ENCODE peak calls at places on chromosomes 7 and 10, in nine cellular contexts. Y, Q, U, L, G, E, B, K and F are unnamed samples.

GRCh38 chr10:47104101-47104707 is 193.0 kb downstream of the PTPN20 start:
- DNase-seq in Y (no peak), Q (no peak), U (no peak), L (no peak), G (no peak), E (no peak), B (no peak), K (no peak), F (no peak)

GRCh38 chr7:114081606-114082425 is 163.0 kb upstream of the PPP1R3A start:
- DNase-seq in Y (peak), Q (no peak), U (peak), L (no peak), G (no peak), E (no peak), B (peak), K (no peak), F (no peak)

GRCh38 chr10:53598914-53599313 is 826.3 kb upstream of the MBL2 start:
- DNase-seq in Y (no peak), Q (no peak), U (peak), L (no peak), G (no peak), E (no peak), B (peak), K (no peak), F (no peak)

GRCh38 chr10:43305881-43306280 is 39.0 kb upstream of the RASGEF1A start:
- DNase-seq in Y (no peak), Q (no peak), U (no peak), L (no peak), G (no peak), E (no peak), B (no peak), K (no peak), F (no peak)

GRCh38 chr7:42010751-42011150 is 226.3 kb downstream of the GLI3 start:
- DNase-seq in Y (no peak), Q (no peak), U (no peak), L (no peak), G (no peak), E (no peak), B (peak), K (no peak), F (no peak)

GRCh38 chr10:74032900-74033655 is 35.2 kb downstream of the VCL start:
- DNase-seq in Y (no peak), Q (no peak), U (no peak), L (no peak), G (no peak), E (no peak), B (no peak), K (no peak), F (no peak)

GRCh38 chr7:138070908-138071307 is 5.4 kb upstream of the AKR1D1 start:
- DNase-seq in Y (no peak), Q (no peak), U (no peak), L (no peak), G (no peak), E (no peak), B (no peak), K (no peak), F (no peak)

GRCh38 chr7:82542665-82543064 is 99.1 kb upstream of the CACNA2D1 start:
- DNase-seq in Y (no peak), Q (no peak), U (no peak), L (peak), G (no peak), E (no peak), B (peak), K (no peak), F (no peak)

GRCh38 chr7:50791363-50791762 is 8.7 kb upstream of the GRB10 start:
- DNase-seq in Y (no peak), Q (no peak), U (no peak), L (no peak), G (no peak), E (no peak), B (no peak), K (no peak), F (no peak)

GRCh38 chr10:8149991-8150390 is 95.5 kb downstream of the GATA3 start:
- DNase-seq in Y (no peak), Q (no peak), U (no peak), L (no peak), G (no peak), E (no peak), B (no peak), K (no peak), F (no peak)

GRCh38 chr10:43238462-43238861 is 28.4 kb downstream of the RASGEF1A start:
- DNase-seq in Y (no peak), Q (peak), U (no peak), L (peak), G (no peak), E (peak), B (no peak), K (no peak), F (no peak)

GRCh38 chr7:136911362-136911761 is 42.9 kb downstream of the CHRM2 start:
- DNase-seq in Y (no peak), Q (no peak), U (no peak), L (no peak), G (no peak), E (no peak), B (peak), K (no peak), F (no peak)

GRCh38 chr7:28835800-28836199 is 122.3 kb downstream of the TRIL start:
- DNase-seq in Y (no peak), Q (no peak), U (no peak), L (no peak), G (no peak), E (no peak), B (peak), K (no peak), F (no peak)

GRCh38 chr7:22452142-22452763 is 47.7 kb downstream of the STEAP1B start:
- DNase-seq in Y (peak), Q (peak), U (peak), L (peak), G (peak), E (no peak), B (peak), K (peak), F (no peak)

GRCh38 chr10:30606313-30606712 is 23.2 kb downstream of the LYZL2 start:
- DNase-seq in Y (no peak), Q (no peak), U (no peak), L (peak), G (no peak), E (peak), B (no peak), K (no peak), F (no peak)

GRCh38 chr7:75572396-75572795 is 80.3 kb downstream of the SPDYE5 start:
- DNase-seq in Y (no peak), Q (no peak), U (no peak), L (no peak), G (no peak), E (no peak), B (no peak), K (no peak), F (no peak)

GRCh38 chr7:75573477-75574019 is 81.4 kb downstream of the SPDYE5 start:
- DNase-seq in Y (no peak), Q (no peak), U (peak), L (no peak), G (no peak), E (no peak), B (no peak), K (no peak), F (no peak)

GRCh38 chr7:75578081-75578480 is 86.0 kb downstream of the SPDYE5 start:
- DNase-seq in Y (no peak), Q (no peak), U (no peak), L (no peak), G (no peak), E (no peak), B (no peak), K (no peak), F (no peak)

GRCh38 chr7:75572814-75573213 is 80.7 kb downstream of the SPDYE5 start:
- DNase-seq in Y (no peak), Q (no peak), U (no peak), L (no peak), G (no peak), E (no peak), B (no peak), K (no peak), F (no peak)

GRCh38 chr7:75575488-75576112 is 83.5 kb downstream of the SPDYE5 start:
- DNase-seq in Y (no peak), Q (no peak), U (no peak), L (no peak), G (no peak), E (no peak), B (no peak), K (no peak), F (no peak)
- H3K27ac ChIP-seq in Y (no peak), Q (no peak), U (no peak), L (no peak), G (no peak), E (no peak), B (no peak), K (no peak), F (no peak)

GRCh38 chr10:95426482-95426881 is 134.7 kb downstream of the SORBS1 start:
- DNase-seq in Y (no peak), Q (no peak), U (no peak), L (no peak), G (no peak), E (no peak), B (no peak), K (no peak), F (no peak)

GRCh38 chr10:95428702-95429101 is 132.5 kb downstream of the SORBS1 start:
- DNase-seq in Y (no peak), Q (no peak), U (no peak), L (no peak), G (no peak), E (no peak), B (no peak), K (peak), F (no peak)

GRCh38 chr10:95423327-95424005 is 132.7 kb upstream of the PDLIM1 start:
- DNase-seq in Y (no peak), Q (no peak), U (no peak), L (no peak), G (no peak), E (no peak), B (no peak), K (no peak), F (no peak)

GRCh38 chr10:95422196-95422595 is 131.4 kb upstream of the PDLIM1 start:
- DNase-seq in Y (no peak), Q (no peak), U (no peak), L (no peak), G (no peak), E (no peak), B (no peak), K (no peak), F (no peak)

GRCh38 chr10:95425592-95426465 is 135.0 kb upstream of the PDLIM1 start:
- DNase-seq in Y (no peak), Q (no peak), U (no peak), L (no peak), G (no peak), E (no peak), B (no peak), K (no peak), F (no peak)
- H3K4me3 ChIP-seq in Y (no peak), Q (no peak), U (no peak), L (no peak), G (no peak), E (no peak), B (no peak), K (no peak), F (no peak)

DNA sequence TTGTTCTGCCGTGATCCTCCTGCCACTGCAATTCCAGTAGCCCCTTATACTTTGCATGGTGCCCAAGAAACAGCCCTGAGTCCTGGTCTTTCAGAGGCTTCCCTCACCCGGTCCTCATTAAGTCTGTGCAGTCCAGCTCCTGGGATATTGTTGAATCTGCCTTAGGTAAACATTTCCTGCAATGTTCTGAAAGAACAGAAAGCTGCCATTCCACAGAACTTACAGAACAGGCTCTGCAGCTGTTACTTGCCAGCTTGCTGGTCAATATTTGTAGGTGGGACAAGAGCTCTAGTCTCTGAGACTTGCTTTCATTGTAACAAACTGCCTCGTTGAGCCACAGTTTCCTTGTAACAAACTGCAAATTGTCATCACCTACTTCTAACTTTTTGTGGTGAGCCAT is 115.0 kb upstream of the KIF5B start:
- DNase-seq in Y (no peak), Q (no peak), U (peak), L (no peak), G (peak), E (no peak), B (no peak), K (no peak), F (no peak)
- H3K27ac ChIP-seq in Y (no peak), Q (peak), U (peak), L (no peak), G (peak), E (no peak), B (no peak), K (no peak), F (no peak)

DNA sequence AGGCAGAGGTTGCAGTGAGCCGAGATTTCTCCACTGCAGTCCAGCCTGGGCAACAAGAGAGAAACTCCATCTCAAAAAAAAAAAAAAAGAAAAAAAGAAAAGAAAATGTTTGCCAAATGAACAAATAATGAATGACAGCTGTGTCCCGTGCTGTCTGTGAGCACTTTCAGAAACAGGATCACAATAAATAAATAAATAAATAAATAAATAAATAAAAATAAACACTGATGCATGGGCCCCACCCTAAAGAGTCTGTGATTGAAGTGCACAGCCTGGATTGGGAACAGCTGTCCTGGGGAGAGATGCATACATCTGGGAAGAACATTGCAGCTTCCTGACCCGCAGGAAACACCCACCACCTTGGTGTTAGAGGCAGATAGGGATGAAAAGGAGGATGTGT is 123.6 kb downstream of the NPTX2 start:
- DNase-seq in Y (no peak), Q (no peak), U (no peak), L (no peak), G (no peak), E (no peak), B (no peak), K (no peak), F (no peak)
- H3K4me3 ChIP-seq in Y (no peak), Q (no peak), U (no peak), L (no peak), G (no peak), E (no peak), B (no peak), K (no peak), F (no peak)

DNA sequence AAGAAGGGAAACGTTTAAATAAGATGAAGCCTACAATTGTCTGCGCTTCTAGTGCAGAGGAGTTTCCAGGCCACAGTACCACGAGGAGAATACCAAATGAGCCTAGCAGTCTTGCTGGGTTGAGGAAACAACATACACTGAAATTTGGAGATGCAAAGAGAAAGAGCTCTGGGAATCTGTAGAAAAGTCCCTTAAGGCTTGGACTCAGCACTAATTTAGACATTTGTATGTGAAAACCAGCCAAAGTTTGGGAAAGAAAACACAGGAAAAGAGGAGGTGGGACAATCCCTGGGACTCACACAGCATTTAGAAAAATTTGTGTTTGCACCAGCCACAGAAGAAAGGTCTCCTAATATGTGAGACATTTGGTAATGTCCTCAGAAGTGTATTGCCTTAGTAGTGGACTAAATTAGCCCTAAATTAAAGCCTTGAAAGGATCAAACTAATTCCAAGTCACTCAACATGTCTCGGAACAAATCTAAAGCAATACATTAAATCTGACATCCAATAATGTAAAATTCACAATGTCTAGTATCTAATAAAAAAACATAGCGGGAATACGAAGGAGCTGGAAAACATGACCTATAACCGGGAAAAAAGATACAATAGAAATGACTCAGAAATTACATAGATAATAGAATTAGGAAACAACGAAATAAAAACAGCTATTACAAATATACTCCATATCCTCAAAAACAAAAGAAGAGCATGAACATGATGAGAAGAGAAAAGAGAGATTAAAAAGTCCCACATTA is 187.1 kb upstream of the NAMPT start:
- DNase-seq in Y (no peak), Q (no peak), U (no peak), L (no peak), G (no peak), E (no peak), B (no peak), K (no peak), F (no peak)
- H3K27ac ChIP-seq in Y (no peak), Q (no peak), U (no peak), L (no peak), G (no peak), E (no peak), B (no peak), K (no peak), F (no peak)

DNA sequence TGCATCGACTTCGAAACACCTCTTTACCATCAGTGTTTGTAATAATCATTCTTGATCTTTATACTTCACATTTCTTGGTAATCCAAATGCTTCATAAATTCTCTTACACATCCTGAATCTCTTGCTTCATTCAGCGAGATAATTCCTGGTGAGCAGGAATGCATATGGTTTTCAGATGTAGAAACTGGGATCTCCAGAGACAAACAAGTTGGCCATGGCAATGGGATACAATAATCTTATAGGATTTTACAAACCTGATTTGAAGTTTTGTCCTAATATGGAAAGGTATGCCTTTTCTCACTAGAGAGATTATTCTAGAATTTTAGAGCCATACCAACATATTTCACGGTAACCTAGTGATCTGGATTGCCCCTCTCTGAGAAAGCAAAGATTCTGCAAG is 13.0 kb upstream of the TRDMT1 start:
- DNase-seq in Y (no peak), Q (no peak), U (no peak), L (no peak), G (no peak), E (no peak), B (no peak), K (no peak), F (no peak)
- H3K4me3 ChIP-seq in Y (no peak), Q (no peak), U (no peak), L (no peak), G (no peak), E (no peak), B (peak), K (no peak), F (no peak)